ENCODE peak calls at places on chromosomes 11 and 22, in ten cellular contexts. One of them, this sample, is unnamed.

GRCh38 chr22:37270928-37271650 is 11.2 kb upstream of the CYTH4 start:
- DNase-seq in activated CD4-positive, alpha-beta T cell treated with anti-CD3 and anti-CD28 coated beads, Interleukin-2, amount 50 U/mL, for 4 hours: no peak
- DNase-seq in AG08396: no peak
- DNase-seq in NCI-H1105: no peak
- DNase-seq in NCI-H1436 treated with DMSO at 0.1 percent for 48 hours: no peak
- DNase-seq in NCI-H82: no peak
- DNase-seq in HuH-7.5: no peak
- DNase-seq in renal cortical epithelial cell: no peak
- DNase-seq in T-helper 9 cell: no peak
- DNase-seq in stimulated activated CD4-positive, alpha-beta T cell treated with anti-CD3 and anti-CD28 coated beads, Interleukin-1b, Interleukin-23, amount 100 ng/mL, for 48 hours: no peak
- DNase-seq in this sample: no peak

GRCh38 chr22:46469701-46470100 is 67.7 kb downstream of the CELSR1 start:
- DNase-seq in NCI-H1436 treated with DMSO at 0.1 percent for 48 hours: no peak
- DNase-seq in T-helper 9 cell: no peak
- DNase-seq in NCI-H1105: no peak
- DNase-seq in NCI-H82: no peak
- DNase-seq in activated CD4-positive, alpha-beta T cell treated with anti-CD3 and anti-CD28 coated beads, Interleukin-2, amount 50 U/mL, for 4 hours: no peak
- DNase-seq in renal cortical epithelial cell: no peak
- DNase-seq in stimulated activated CD4-positive, alpha-beta T cell treated with anti-CD3 and anti-CD28 coated beads, Interleukin-1b, Interleukin-23, amount 100 ng/mL, for 48 hours: no peak
- DNase-seq in AG08396: no peak
- DNase-seq in HuH-7.5: no peak
- DNase-seq in this sample: no peak

GRCh38 chr11:35121326-35121865 is 17.6 kb upstream of the CD44 start:
- DNase-seq in activated CD4-positive, alpha-beta T cell treated with anti-CD3 and anti-CD28 coated beads, Interleukin-2, amount 50 U/mL, for 4 hours: no peak
- DNase-seq in NCI-H82: no peak
- DNase-seq in NCI-H1436 treated with DMSO at 0.1 percent for 48 hours: no peak
- DNase-seq in NCI-H1105: no peak
- DNase-seq in HuH-7.5: no peak
- DNase-seq in T-helper 9 cell: no peak
- DNase-seq in stimulated activated CD4-positive, alpha-beta T cell treated with anti-CD3 and anti-CD28 coated beads, Interleukin-1b, Interleukin-23, amount 100 ng/mL, for 48 hours: no peak
- DNase-seq in renal cortical epithelial cell: no peak
- DNase-seq in AG08396: no peak
- DNase-seq in this sample: no peak

GRCh38 chr11:130763087-130763980 is 152.9 kb downstream of the SNX19 start:
- DNase-seq in HuH-7.5: no peak
- DNase-seq in NCI-H1105: no peak
- DNase-seq in stimulated activated CD4-positive, alpha-beta T cell treated with anti-CD3 and anti-CD28 coated beads, Interleukin-1b, Interleukin-23, amount 100 ng/mL, for 48 hours: no peak
- DNase-seq in renal cortical epithelial cell: no peak
- DNase-seq in NCI-H1436 treated with DMSO at 0.1 percent for 48 hours: no peak
- DNase-seq in NCI-H82: no peak
- DNase-seq in activated CD4-positive, alpha-beta T cell treated with anti-CD3 and anti-CD28 coated beads, Interleukin-2, amount 50 U/mL, for 4 hours: no peak
- DNase-seq in AG08396: no peak
- DNase-seq in T-helper 9 cell: no peak
- DNase-seq in this sample: no peak

GRCh38 chr11:118264568-118265470 is 722 bp upstream of the MPZL2 start:
- DNase-seq in stimulated activated CD4-positive, alpha-beta T cell treated with anti-CD3 and anti-CD28 coated beads, Interleukin-1b, Interleukin-23, amount 100 ng/mL, for 48 hours: no peak
- DNase-seq in AG08396: no peak
- DNase-seq in activated CD4-positive, alpha-beta T cell treated with anti-CD3 and anti-CD28 coated beads, Interleukin-2, amount 50 U/mL, for 4 hours: no peak
- DNase-seq in NCI-H1436 treated with DMSO at 0.1 percent for 48 hours: no peak
- DNase-seq in renal cortical epithelial cell: peak
- DNase-seq in T-helper 9 cell: no peak
- DNase-seq in NCI-H82: peak
- DNase-seq in HuH-7.5: no peak
- DNase-seq in NCI-H1105: no peak
- DNase-seq in this sample: no peak

GRCh38 chr11:121119444-121119843 is 18.4 kb downstream of the TECTA start:
- DNase-seq in T-helper 9 cell: no peak
- DNase-seq in NCI-H82: peak
- DNase-seq in HuH-7.5: no peak
- DNase-seq in stimulated activated CD4-positive, alpha-beta T cell treated with anti-CD3 and anti-CD28 coated beads, Interleukin-1b, Interleukin-23, amount 100 ng/mL, for 48 hours: no peak
- DNase-seq in activated CD4-positive, alpha-beta T cell treated with anti-CD3 and anti-CD28 coated beads, Interleukin-2, amount 50 U/mL, for 4 hours: no peak
- DNase-seq in renal cortical epithelial cell: no peak
- DNase-seq in NCI-H1105: no peak
- DNase-seq in NCI-H1436 treated with DMSO at 0.1 percent for 48 hours: no peak
- DNase-seq in AG08396: no peak
- DNase-seq in this sample: no peak

GRCh38 chr22:43017525-43018290 is 2.8 kb upstream of the PACSIN2 start:
- DNase-seq in activated CD4-positive, alpha-beta T cell treated with anti-CD3 and anti-CD28 coated beads, Interleukin-2, amount 50 U/mL, for 4 hours: no peak
- DNase-seq in T-helper 9 cell: no peak
- DNase-seq in renal cortical epithelial cell: peak
- DNase-seq in AG08396: no peak
- DNase-seq in stimulated activated CD4-positive, alpha-beta T cell treated with anti-CD3 and anti-CD28 coated beads, Interleukin-1b, Interleukin-23, amount 100 ng/mL, for 48 hours: no peak
- DNase-seq in NCI-H1436 treated with DMSO at 0.1 percent for 48 hours: no peak
- DNase-seq in HuH-7.5: no peak
- DNase-seq in NCI-H1105: no peak
- DNase-seq in NCI-H82: no peak
- DNase-seq in this sample: no peak

GRCh38 chr11:442611-443081 is 835 bp upstream of the ANO9 start:
- DNase-seq in renal cortical epithelial cell: no peak
- DNase-seq in activated CD4-positive, alpha-beta T cell treated with anti-CD3 and anti-CD28 coated beads, Interleukin-2, amount 50 U/mL, for 4 hours: no peak
- DNase-seq in stimulated activated CD4-positive, alpha-beta T cell treated with anti-CD3 and anti-CD28 coated beads, Interleukin-1b, Interleukin-23, amount 100 ng/mL, for 48 hours: no peak
- DNase-seq in NCI-H1436 treated with DMSO at 0.1 percent for 48 hours: no peak
- DNase-seq in NCI-H1105: no peak
- DNase-seq in NCI-H82: no peak
- DNase-seq in HuH-7.5: no peak
- DNase-seq in AG08396: no peak
- DNase-seq in T-helper 9 cell: no peak
- DNase-seq in this sample: no peak

GRCh38 chr11:112002491-112003216 is 22.6 kb upstream of the DLAT start:
- DNase-seq in renal cortical epithelial cell: no peak
- DNase-seq in AG08396: no peak
- DNase-seq in HuH-7.5: no peak
- DNase-seq in NCI-H1105: no peak
- DNase-seq in stimulated activated CD4-positive, alpha-beta T cell treated with anti-CD3 and anti-CD28 coated beads, Interleukin-1b, Interleukin-23, amount 100 ng/mL, for 48 hours: no peak
- DNase-seq in activated CD4-positive, alpha-beta T cell treated with anti-CD3 and anti-CD28 coated beads, Interleukin-2, amount 50 U/mL, for 4 hours: no peak
- DNase-seq in NCI-H1436 treated with DMSO at 0.1 percent for 48 hours: no peak
- DNase-seq in NCI-H82: no peak
- DNase-seq in T-helper 9 cell: no peak
- DNase-seq in this sample: no peak

GRCh38 chr11:101741479-101742175 is 157.8 kb upstream of the TRPC6 start:
- DNase-seq in AG08396: no peak
- DNase-seq in HuH-7.5: no peak
- DNase-seq in T-helper 9 cell: no peak
- DNase-seq in stimulated activated CD4-positive, alpha-beta T cell treated with anti-CD3 and anti-CD28 coated beads, Interleukin-1b, Interleukin-23, amount 100 ng/mL, for 48 hours: no peak
- DNase-seq in activated CD4-positive, alpha-beta T cell treated with anti-CD3 and anti-CD28 coated beads, Interleukin-2, amount 50 U/mL, for 4 hours: no peak
- DNase-seq in renal cortical epithelial cell: no peak
- DNase-seq in NCI-H1105: no peak
- DNase-seq in NCI-H82: no peak
- DNase-seq in NCI-H1436 treated with DMSO at 0.1 percent for 48 hours: no peak
- DNase-seq in this sample: no peak

GRCh38 chr22:47460870-47461269 is 698.4 kb downstream of the TBC1D22A start:
- DNase-seq in NCI-H82: no peak
- DNase-seq in T-helper 9 cell: no peak
- DNase-seq in renal cortical epithelial cell: no peak
- DNase-seq in NCI-H1105: no peak
- DNase-seq in AG08396: no peak
- DNase-seq in HuH-7.5: no peak
- DNase-seq in activated CD4-positive, alpha-beta T cell treated with anti-CD3 and anti-CD28 coated beads, Interleukin-2, amount 50 U/mL, for 4 hours: no peak
- DNase-seq in NCI-H1436 treated with DMSO at 0.1 percent for 48 hours: no peak
- DNase-seq in stimulated activated CD4-positive, alpha-beta T cell treated with anti-CD3 and anti-CD28 coated beads, Interleukin-1b, Interleukin-23, amount 100 ng/mL, for 48 hours: no peak
- DNase-seq in this sample: no peak

GRCh38 chr11:45145421-45146071 is 893 bp upstream of the PRDM11 start:
- DNase-seq in stimulated activated CD4-positive, alpha-beta T cell treated with anti-CD3 and anti-CD28 coated beads, Interleukin-1b, Interleukin-23, amount 100 ng/mL, for 48 hours: no peak
- DNase-seq in renal cortical epithelial cell: peak
- DNase-seq in T-helper 9 cell: no peak
- DNase-seq in NCI-H82: peak
- DNase-seq in NCI-H1105: no peak
- DNase-seq in AG08396: peak
- DNase-seq in NCI-H1436 treated with DMSO at 0.1 percent for 48 hours: no peak
- DNase-seq in activated CD4-positive, alpha-beta T cell treated with anti-CD3 and anti-CD28 coated beads, Interleukin-2, amount 50 U/mL, for 4 hours: no peak
- DNase-seq in HuH-7.5: peak
- DNase-seq in this sample: no peak